ENCODE peak calls at places on chromosomes 16 and 17, in seven cellular contexts. G, Z, M, P, T, E and R are unnamed samples.

GRCh38 chr16:50267651-50268050 is 1.3 kb downstream of the ADCY7 start:
- DNase-seq in E (no peak), P (peak; percentile 37), T (no peak), Z (no peak), G (peak; percentile 52), M (no peak), R (peak; percentile 42)

GRCh38 chr17:14212401-14212800 is 24.3 kb downstream of the CDRT15 start:
- DNase-seq in E (no peak), G (no peak), T (no peak), M (no peak), Z (no peak), P (no peak), R (no peak)

GRCh38 chr17:75779987-75780889 is 4.4 kb upstream of the UNK start:
- DNase-seq in E (no peak), P (no peak), Z (no peak), T (no peak), M (no peak), G (no peak), R (no peak)

GRCh38 chr16:997440-998051 is 16.0 kb downstream of the SOX8 start:
- DNase-seq in E (peak; percentile 48), P (peak; percentile 38), G (peak; percentile 58), T (peak; percentile 16), M (no peak), Z (peak; percentile 83), R (peak; percentile 61)

GRCh38 chr16:11306997-11307638 is 26.0 kb upstream of the PRM1 start:
- DNase-seq in E (no peak), M (no peak), Z (no peak), P (no peak), G (no peak), T (peak; percentile 80), R (no peak)

GRCh38 chr16:47019563-47019962 is 46.1 kb upstream of the DNAJA2 start:
- DNase-seq in T (no peak), P (no peak), M (no peak), G (no peak), E (no peak), Z (no peak), R (no peak)

GRCh38 chr17:68127914-68128313 is 92.4 kb downstream of the KPNA2 start:
- DNase-seq in E (no peak), T (no peak), P (no peak), Z (no peak), G (no peak), M (no peak), R (no peak)

GRCh38 chr17:61265397-61265796 is 134.2 kb upstream of the TBX2 start:
- DNase-seq in G (no peak), M (no peak), T (no peak), Z (no peak), E (no peak), P (no peak), R (no peak)

GRCh38 chr17:53570731-53571130 is 252.0 kb upstream of the KIF2B start:
- DNase-seq in T (no peak), M (no peak), G (no peak), Z (no peak), E (no peak), P (no peak), R (no peak)

GRCh38 chr16:2043296-2043979 is 4.2 kb downstream of the NTHL1 start:
- DNase-seq in T (peak; percentile 37), G (no peak), Z (no peak), M (no peak), E (no peak), P (no peak), R (no peak)

GRCh38 chr16:24980077-24980793 is 34.9 kb downstream of the ARHGAP17 start:
- DNase-seq in Z (no peak), M (no peak), P (no peak), T (no peak), E (no peak), G (no peak), R (no peak)

GRCh38 chr17:36730095-36730808 is 128.9 kb downstream of the MRM1 start:
- DNase-seq in E (no peak), G (no peak), M (no peak), P (no peak), T (no peak), Z (no peak), R (no peak)

GRCh38 chr16:4495766-4496165 is 19.6 kb downstream of the HMOX2 start:
- DNase-seq in T (no peak), G (no peak), E (no peak), M (no peak), Z (no peak), P (no peak), R (no peak)

GRCh38 chr17:50618941-50619340 is 15.7 kb upstream of the ABCC3 start:
- DNase-seq in E (no peak), G (no peak), Z (no peak), M (no peak), P (no peak), T (no peak), R (no peak)

GRCh38 chr17:79009397-79010303 is at the start of gene CANT1:
- DNase-seq in T (peak; percentile 77), G (peak; percentile 92), P (peak; percentile 78), E (peak; percentile 88), M (peak; percentile 41), Z (peak; percentile 93), R (peak; percentile 85)

GRCh38 chr17:77572065-77572601 is 386.4 kb upstream of the TNRC6C start:
- DNase-seq in G (peak; percentile 37), E (no peak), M (no peak), T (no peak), Z (peak; percentile 45), P (no peak), R (no peak)

GRCh38 chr16:84144301-84144858 is 597 bp downstream of the HSDL1 start:
- DNase-seq in Z (peak; percentile 62), E (peak; percentile 32), T (peak; percentile 39), G (peak; percentile 56), M (no peak), P (peak; percentile 44), R (peak; percentile 34)

GRCh38 chr17:14204546-14204945 is 32.1 kb downstream of the CDRT15 start:
- DNase-seq in M (no peak), G (no peak), E (no peak), P (no peak), Z (no peak), T (no peak), R (no peak)

GRCh38 chr16:85379041-85380001 is 233.8 kb upstream of the GSE1 start:
- DNase-seq in E (no peak), G (no peak), P (no peak), M (no peak), Z (no peak), T (peak; percentile 49), R (no peak)

GRCh38 chr16:68470461-68471150 is 22.3 kb upstream of the SMPD3 start:
- DNase-seq in G (peak; percentile 79), M (no peak), T (no peak), P (no peak), Z (no peak), E (peak; percentile 28), R (no peak)

GRCh38 chr16:17225551-17225950 is 245.2 kb downstream of the XYLT1 start:
- DNase-seq in P (no peak), Z (no peak), G (no peak), T (peak; percentile 50), M (no peak), E (no peak), R (no peak)

GRCh38 chr16:35795361-35796029 is 2336.1 kb downstream of the TP53TG3F start:
- DNase-seq in E (no peak), M (no peak), G (no peak), Z (no peak), P (no peak), T (no peak), R (no peak)
- H3K27me3 ChIP-seq in E (peaks cover 13% of the 10 kb centered on the region), M (no peaks in the 10 kb centered on the region), G (no peaks in the 10 kb centered on the region), Z (no peaks in the 10 kb centered on the region), P (no peaks in the 10 kb centered on the region), T (no peaks in the 10 kb centered on the region), R (no peaks in the 10 kb centered on the region)

GRCh38 chr17:27353469-27354050 is 59.6 kb downstream of the WSB1 start:
- DNase-seq in T (peak; percentile 93), E (peak; percentile 92), G (peak; percentile 95), Z (peak; percentile 92), P (peak; percentile 83), M (peak; percentile 91), R (peak; percentile 81)
- H3K27ac ChIP-seq in T (peak overlapping the region; percentile 98), E (peak overlapping the region; percentile 97), G (peak overlapping the region; percentile 89), Z (no peak overlapping the region), P (peak overlapping the region; percentile 90), M (peak overlapping the region; percentile 92), R (peak overlapping the region; percentile 72)

GRCh38 chr17:48253976-48254375 is 146.4 kb downstream of the SNX11 start:
- DNase-seq in G (no peak), E (no peak), M (no peak), P (no peak), Z (no peak), T (no peak), R (no peak)
- H3K27me3 ChIP-seq in G (no peaks in the 10 kb centered on the region), E (peaks cover 59% of the 10 kb centered on the region), M (no peaks in the 10 kb centered on the region), P (no peaks in the 10 kb centered on the region), Z (no peaks in the 10 kb centered on the region), T (no peaks in the 10 kb centered on the region), R (no peaks in the 10 kb centered on the region)

GRCh38 chr17:69655902-69656301 is 241.4 kb downstream of the MAP2K6 start:
- DNase-seq in P (no peak), E (no peak), T (no peak), G (no peak), M (no peak), Z (no peak), R (no peak)

GRCh38 chr17:69651921-69652320 is 237.4 kb downstream of the MAP2K6 start:
- DNase-seq in Z (no peak), T (no peak), G (no peak), P (no peak), E (no peak), M (no peak), R (no peak)

DNA sequence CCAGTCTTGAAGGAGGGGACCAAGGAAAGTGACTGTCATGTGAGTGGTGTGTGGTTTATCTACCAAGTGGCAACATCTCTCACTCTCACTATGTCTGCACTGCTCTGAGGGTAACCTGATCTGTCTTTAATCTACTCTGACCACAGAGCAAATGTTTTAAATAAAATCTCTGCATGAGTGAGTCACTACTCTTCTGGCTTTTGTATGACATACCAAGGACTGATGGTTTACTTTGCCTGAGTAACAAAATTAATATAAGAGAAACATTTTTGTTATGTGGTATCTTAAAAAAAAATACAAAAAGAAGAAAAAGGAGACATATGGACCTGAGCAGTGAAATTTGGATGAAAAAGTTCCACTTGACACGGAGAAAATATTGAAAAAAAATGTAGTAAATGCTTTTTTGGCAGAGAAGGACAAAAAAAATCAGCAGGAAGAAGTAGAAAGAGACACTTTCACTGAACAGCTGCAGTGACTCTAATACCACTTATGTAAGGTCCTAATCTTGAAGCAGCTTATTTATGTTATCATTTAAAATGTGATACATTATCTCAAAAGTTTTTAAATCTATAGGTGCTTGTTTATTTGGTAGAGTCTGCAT is 240.6 kb downstream of the MAP2K6 start:
- DNase-seq in Z (no peak), E (no peak), T (no peak), M (peak; percentile 66), G (no peak), P (no peak), R (no peak)
- H3K27ac ChIP-seq in Z (no peak overlapping the region), E (peak overlapping the region; percentile 36), T (no peak overlapping the region), M (no peak overlapping the region), G (no peak overlapping the region), P (no peak overlapping the region), R (no peak overlapping the region)